ENCODE peak calls at places on chromosomes 11 and 22, in ten cellular contexts. N is uterus; O is heart right ventricle; F is IMR-90; L is pancreas; E is HCT116; H is CD4-positive, CD25-positive, alpha-beta regulatory T cell; W is suprapubic skin; P is fibroblast of lung; Z is sigmoid colon. J is an unnamed sample.

GRCh38 chr22:39176067-39176621 is 23.7 kb upstream of the CBX7 start:
- DNase-seq in N (peak; percentile 78), O (peak; percentile 76), F (peak; percentile 58), L (peak; percentile 45), E (no peak), H (no peak), W (peak; percentile 83), P (peak; percentile 43), Z (peak; percentile 88), J (no peak)

GRCh38 chr11:100719809-100720221 is 32.7 kb downstream of the ARHGAP42 start:
- DNase-seq in N (peak; percentile 53), O (peak; percentile 32), F (peak; percentile 79), L (peak; percentile 29), E (peak; percentile 63), H (no peak), W (no peak), P (peak; percentile 91), Z (no peak), J (no peak)

GRCh38 chr11:104352036-104352435 is 188.1 kb upstream of the PDGFD start:
- DNase-seq in N (no peak), O (no peak), F (no peak), L (no peak), E (no peak), H (no peak), W (no peak), P (no peak), Z (no peak), J (no peak)

GRCh38 chr11:117384045-117384444 is 56.4 kb downstream of the CEP164 start:
- DNase-seq in N (peak; percentile 25), O (no peak), F (peak; percentile 96), L (no peak), E (no peak), H (no peak), W (no peak), P (peak; percentile 62), Z (peak; percentile 7), J (no peak)

GRCh38 chr11:2587132-2587930 is 112.5 kb downstream of the KCNQ1OT1 start:
- DNase-seq in N (no peak), O (peak; percentile 8), F (no peak), L (peak; percentile 12), E (no peak), H (no peak), W (peak; percentile 73), P (no peak), Z (peak; percentile 55), J (peak; percentile 60)

GRCh38 chr11:69166186-69167115 is 10.7 kb downstream of the SMIM38 start:
- DNase-seq in N (peak; percentile 64), O (no peak), F (peak; percentile 93), L (no peak), E (peak; percentile 35), H (no peak), W (no peak), P (peak; percentile 84), Z (no peak), J (no peak)

GRCh38 chr11:129596361-129596760 is 219.3 kb upstream of the TMEM45B start:
- DNase-seq in N (no peak), O (no peak), F (no peak), L (no peak), E (no peak), H (no peak), W (no peak), P (no peak), Z (no peak), J (peak; percentile 31)

GRCh38 chr22:26669060-26669481 is 11.7 kb downstream of the MIAT start:
- DNase-seq in N (no peak), O (no peak), F (peak; percentile 63), L (peak; percentile 84), E (peak; percentile 62), H (no peak), W (no peak), P (peak; percentile 49), Z (no peak), J (no peak)

GRCh38 chr11:134074346-134074745 is 5.5 kb downstream of the JAM3 start:
- DNase-seq in N (no peak), O (no peak), F (no peak), L (no peak), E (no peak), H (no peak), W (no peak), P (no peak), Z (no peak), J (no peak)

GRCh38 chr11:64141081-64141783 is 24.7 kb downstream of the MACROD1 start:
- DNase-seq in N (no peak), O (no peak), F (no peak), L (no peak), E (no peak), H (no peak), W (no peak), P (no peak), Z (peak; percentile 85), J (no peak)

GRCh38 chr22:31155425-31155824 is 4.6 kb upstream of the RNF185 start:
- DNase-seq in N (no peak), O (no peak), F (peak; percentile 80), L (no peak), E (no peak), H (no peak), W (no peak), P (peak; percentile 84), Z (no peak), J (no peak)

GRCh38 chr22:25167082-25167481 is 32.6 kb upstream of the CRYBB3 start:
- DNase-seq in N (no peak), O (no peak), F (no peak), L (no peak), E (peak; percentile 12), H (no peak), W (no peak), P (no peak), Z (no peak), J (no peak)

GRCh38 chr22:25172153-25172552 is 27.5 kb upstream of the CRYBB3 start:
- DNase-seq in N (no peak), O (no peak), F (no peak), L (no peak), E (peak; percentile 8), H (no peak), W (no peak), P (no peak), Z (no peak), J (no peak)

GRCh38 chr22:25167834-25168601 is 31.6 kb upstream of the CRYBB3 start:
- DNase-seq in N (no peak), O (no peak), F (no peak), L (no peak), E (peak; percentile 15), H (no peak), W (no peak), P (no peak), Z (peak; percentile 49), J (no peak)

GRCh38 chr22:25170426-25170980 is 29.2 kb upstream of the CRYBB3 start:
- DNase-seq in N (no peak), O (no peak), F (no peak), L (no peak), E (no peak), H (no peak), W (no peak), P (no peak), Z (no peak), J (no peak)

DNA sequence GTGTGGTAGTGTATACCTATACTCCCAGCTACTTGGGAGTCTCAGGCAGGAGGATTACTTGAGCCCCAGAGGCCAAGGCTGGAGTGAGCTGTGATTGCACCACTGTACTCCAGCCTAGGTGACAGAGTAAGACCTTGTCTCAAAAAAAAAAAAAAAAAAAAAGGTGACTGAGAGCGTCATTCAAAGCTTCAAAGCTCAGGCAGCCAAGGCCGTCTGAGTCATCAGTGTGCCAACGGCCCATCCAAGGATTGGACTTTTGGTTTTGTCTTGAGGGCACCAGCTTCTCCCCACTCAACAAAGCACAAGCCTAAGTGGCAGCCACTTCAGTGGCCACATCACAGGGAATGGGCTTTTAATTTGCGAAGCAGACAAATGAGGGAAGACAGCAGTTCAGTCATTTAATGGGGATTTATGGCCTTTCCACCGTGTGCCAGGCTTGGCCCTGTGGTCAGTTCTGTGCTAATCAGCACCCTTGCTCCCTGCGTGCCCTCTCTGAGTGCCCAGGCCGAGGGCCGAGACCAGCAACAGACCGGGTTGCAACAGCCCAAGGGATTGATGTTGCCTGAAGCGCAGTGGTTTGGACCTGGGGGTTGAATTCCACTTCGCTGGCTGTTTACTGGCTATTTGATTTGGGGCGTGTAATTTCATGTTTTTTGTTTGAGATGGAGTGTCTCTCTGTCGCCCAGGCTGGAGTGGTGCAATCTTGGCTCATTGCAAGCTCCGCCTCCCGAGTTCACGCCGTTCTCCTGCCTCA is 30.2 kb upstream of the CRYBB3 start:
- DNase-seq in N (no peak), O (no peak), F (no peak), L (no peak), E (peak; percentile 33), H (no peak), W (no peak), P (no peak), Z (peak; percentile 40), J (no peak)
- H3K4me3 ChIP-seq in N (no peak overlapping the region), O (no peak overlapping the region), F (no peak overlapping the region), L (no peak overlapping the region), E (no peak overlapping the region), H (no peak overlapping the region), W (no peak overlapping the region), P (no peak overlapping the region), Z (no peak overlapping the region), J (no peak overlapping the region)

DNA sequence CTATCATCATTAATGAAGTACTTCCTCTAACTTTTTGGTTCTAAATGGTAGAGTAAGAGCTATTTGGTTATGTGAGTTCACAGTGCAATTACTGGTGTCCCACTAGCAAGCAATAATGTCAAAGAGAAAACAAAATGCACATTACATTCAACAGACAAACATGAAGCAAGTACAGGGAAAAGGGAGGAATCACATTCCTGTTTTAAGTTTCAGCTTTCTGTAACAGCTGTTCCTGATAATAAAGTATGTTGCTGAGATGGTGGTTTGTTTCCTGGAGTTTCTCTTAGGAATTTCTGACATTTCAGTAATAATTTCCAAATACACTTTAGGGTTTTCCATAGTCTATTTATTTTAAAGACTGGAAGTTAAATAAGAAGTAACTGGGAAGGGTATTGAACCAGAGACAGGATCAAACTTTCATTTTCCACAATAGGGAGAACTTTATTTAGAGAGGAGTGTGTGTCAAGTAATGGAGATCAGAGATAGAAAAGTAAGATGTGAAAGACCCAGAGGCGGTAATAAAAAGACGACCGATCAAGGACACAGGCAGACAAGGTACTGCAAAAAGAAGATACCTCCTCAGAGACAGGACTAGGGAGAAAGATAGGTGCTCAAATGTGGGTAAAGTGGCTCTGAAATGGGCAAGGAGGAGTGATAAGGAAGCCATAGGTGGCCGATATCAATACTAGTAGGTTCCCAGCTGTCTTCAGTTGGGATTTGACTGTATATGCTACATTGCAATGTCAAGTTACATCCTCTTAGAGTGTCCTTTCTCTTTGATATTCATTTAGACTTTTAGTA is 20.8 kb upstream of the CLNS1A start:
- DNase-seq in N (no peak), O (no peak), F (peak; percentile 64), L (no peak), E (no peak), H (no peak), W (no peak), P (peak; percentile 21), Z (no peak), J (no peak)
- H3K27ac ChIP-seq in N (no peak overlapping the region), O (no peak overlapping the region), F (peak overlapping the region; percentile 75), L (no peak overlapping the region), E (no peak overlapping the region), H (no peak overlapping the region), W (no peak overlapping the region), P (no peak overlapping the region), Z (no peak overlapping the region), J (no peak overlapping the region)

GRCh38 chr11:3838504-3838903 is 2.3 kb downstream of the RHOG start:
- DNase-seq in N (no peak), O (no peak), F (no peak), L (no peak), E (no peak), H (no peak), W (no peak), P (no peak), Z (no peak), J (no peak)
- H3K4me3 ChIP-seq in N (no peak overlapping the region), O (peak overlapping the region; percentile 95), F (no peak overlapping the region), L (no peak overlapping the region), E (no peak overlapping the region), H (peak overlapping the region; percentile 98), W (peak overlapping the region; percentile 94), P (no peak overlapping the region), Z (no peak overlapping the region), J (peak overlapping the region; percentile 96)

GRCh38 chr22:35860087-35860733 is 142.5 kb downstream of the APOL5 start:
- DNase-seq in N (no peak), O (no peak), F (no peak), L (no peak), E (no peak), H (no peak), W (no peak), P (no peak), Z (no peak), J (no peak)
- H3K27ac ChIP-seq in N (no peak overlapping the region), O (no peak overlapping the region), F (no peak overlapping the region), L (no peak overlapping the region), E (no peak overlapping the region), H (no peak overlapping the region), W (no peak overlapping the region), P (no peak overlapping the region), Z (no peak overlapping the region), J (no peak overlapping the region)

J was measured in vagina.